ENCODE peak calls at places on chromosome 16, in five cellular contexts. K, Z, O, X and G are unnamed samples.

GRCh38 chr16:89538286-89538685 is 22.2 kb upstream of the RPL13 start:
- DNase-seq in X (no peak), K (no peak), Z (no peak), O (no peak), G (no peak)

GRCh38 chr16:27109666-27110523 is 43.2 kb downstream of the C16orf82 start:
- DNase-seq in O (peak; percentile 78), X (peak; percentile 67), Z (peak; percentile 47), K (peak; percentile 92), G (peak; percentile 93)

GRCh38 chr16:68298907-68299515 is 11.7 kb downstream of the SLC7A6OS start:
- DNase-seq in O (peak; percentile 45), X (peak; percentile 43), Z (peak; percentile 77), K (no peak), G (peak; percentile 89)

GRCh38 chr16:2209258-2210008 is 1.2 kb downstream of the BRICD5 start:
- DNase-seq in K (no peak), X (no peak), O (no peak), Z (no peak), G (no peak)

GRCh38 chr16:46691720-46692119 is 2.3 kb downstream of the ORC6 start:
- DNase-seq in X (no peak), K (no peak), O (no peak), Z (peak; percentile 24), G (no peak)

GRCh38 chr16:65201446-65202010 is 79.7 kb upstream of the CDH11 start:
- DNase-seq in K (no peak), O (no peak), Z (peak; percentile 19), X (no peak), G (no peak)

GRCh38 chr16:64695684-64696083 is 426.2 kb downstream of the CDH11 start:
- DNase-seq in K (no peak), O (no peak), X (no peak), Z (no peak), G (no peak)

GRCh38 chr16:11100239-11100750 is 155.7 kb downstream of the SOCS1 start:
- DNase-seq in O (no peak), K (peak; percentile 87), Z (peak; percentile 100), X (peak; percentile 32), G (peak; percentile 89)

GRCh38 chr16:59848314-59848713 is 1114.2 kb upstream of the GOT2 start:
- DNase-seq in O (no peak), X (no peak), Z (no peak), K (no peak), G (no peak)

GRCh38 chr16:1052791-1053521 is 19.6 kb upstream of the SSTR5 start:
- DNase-seq in X (no peak), K (no peak), Z (no peak), O (no peak), G (no peak)

GRCh38 chr16:30124985-30125379 is 2.0 kb upstream of the MAPK3 start:
- DNase-seq in K (no peak), X (no peak), Z (no peak), O (no peak), G (no peak)

GRCh38 chr16:4071686-4072561 is 44.3 kb downstream of the ADCY9 start:
- DNase-seq in Z (no peak), K (no peak), O (no peak), X (no peak), G (no peak)

GRCh38 chr16:58638148-58639036 is 8.8 kb upstream of the CNOT1 start:
- DNase-seq in O (peak; percentile 81), K (peak; percentile 75), X (peak; percentile 74), Z (peak; percentile 91), G (peak; percentile 71)

GRCh38 chr16:23072084-23072599 is 77.1 kb downstream of the USP31 start:
- DNase-seq in Z (peak; percentile 77), X (peak; percentile 29), O (peak; percentile 73), K (peak; percentile 91), G (peak; percentile 91)

GRCh38 chr16:84042879-84043485 is 387 bp upstream of the SLC38A8 start:
- DNase-seq in K (peak; percentile 66), X (no peak), Z (no peak), O (no peak), G (peak; percentile 67)

GRCh38 chr16:11609474-11610120 is 22.9 kb upstream of the LITAF start:
- DNase-seq in K (no peak), Z (no peak), O (no peak), X (no peak), G (peak; percentile 34)